ENCODE peak calls at places on chromosomes 1 and 21, in nine cellular contexts. Y is cardiac muscle cell, P is MM.1S, J is lower lobe of right lung, W is small intestine, L is suprapubic skin, O is PC-9, F is lung, X is aorta. U is an unnamed sample. For H3K4me1 and H3K36me3, the result is how much of the 10 kb centered on the place peaks cover.

GRCh38 chr1:28518745-28519341 is 13.0 kb downstream of the RCC1 start:
- DNase-seq in Y (peak), P (peak), J (no peak), W (peak), L (no peak), O (no peak), F (no peak), X (no peak), U (peak)

GRCh38 chr21:45537746-45538291 is 4.4 kb downstream of the SLC19A1 start:
- DNase-seq in Y (no peak), P (no peak), J (peak), W (no peak), L (peak), O (no peak), F (no peak), X (peak), U (no peak)

GRCh38 chr1:31725777-31726535 is 22.1 kb upstream of the COL16A1 start:
- DNase-seq in Y (no peak), P (peak), J (no peak), W (no peak), L (no peak), O (no peak), F (no peak), X (no peak), U (no peak)

GRCh38 chr1:231236938-231237337 is 4.1 kb upstream of the GNPAT start:
- DNase-seq in Y (no peak), P (no peak), J (no peak), W (no peak), L (no peak), O (no peak), F (no peak), X (no peak), U (no peak)

GRCh38 chr1:66550243-66550642 is 16.3 kb downstream of the SGIP1 start:
- DNase-seq in Y (no peak), P (no peak), J (no peak), W (no peak), L (no peak), O (no peak), F (no peak), X (no peak), U (no peak)

GRCh38 chr1:87642581-87643129 is 314.0 kb downstream of the LMO4 start:
- DNase-seq in Y (peak), P (peak), J (no peak), W (peak), L (no peak), O (no peak), F (no peak), X (no peak), U (no peak)

GRCh38 chr1:28470146-28470545 is 35.7 kb upstream of the RCC1 start:
- DNase-seq in Y (no peak), P (no peak), J (no peak), W (no peak), L (no peak), O (no peak), F (no peak), X (no peak), U (no peak)

GRCh38 chr1:225425211-225425786 is 2.5 kb downstream of the LBR start:
- DNase-seq in Y (peak), P (no peak), J (no peak), W (no peak), L (no peak), O (peak), F (no peak), X (no peak), U (no peak)

GRCh38 chr1:184387069-184387870 is 441 bp downstream of the C1orf21 start:
- DNase-seq in Y (peak), P (peak), J (peak), W (no peak), L (peak), O (peak), F (peak), X (peak), U (peak)

GRCh38 chr1:72229893-72230292 is 52.4 kb downstream of the NEGR1 start:
- DNase-seq in Y (peak), P (no peak), J (no peak), W (no peak), L (no peak), O (no peak), F (no peak), X (no peak), U (no peak)

GRCh38 chr21:38804617-38805281 is 980 bp upstream of the ETS2 start:
- DNase-seq in Y (peak), P (peak), J (peak), W (peak), L (peak), O (peak), F (peak), X (peak), U (no peak)

GRCh38 chr1:33306561-33307493 is 14.1 kb downstream of the A3GALT2 start:
- DNase-seq in Y (peak), P (no peak), J (peak), W (no peak), L (no peak), O (no peak), F (no peak), X (peak), U (no peak)

GRCh38 chr1:193538004-193538355 is 351.6 kb upstream of the B3GALT2 start:
- DNase-seq in Y (no peak), P (no peak), J (no peak), W (no peak), L (no peak), O (peak), F (no peak), X (no peak), U (no peak)

GRCh38 chr1:55894521-55894920 is 679.4 kb upstream of the USP24 start:
- DNase-seq in Y (peak), P (no peak), J (no peak), W (no peak), L (no peak), O (no peak), F (no peak), X (no peak), U (no peak)

GRCh38 chr21:34770581-34770980 is 101.8 kb downstream of the CLIC6 start:
- DNase-seq in Y (peak), P (no peak), J (no peak), W (no peak), L (no peak), O (no peak), F (no peak), X (no peak), U (no peak)

GRCh38 chr1:151849871-151850270 is 3.6 kb downstream of the THEM5 start:
- DNase-seq in Y (no peak), P (no peak), J (no peak), W (no peak), L (no peak), O (no peak), F (no peak), X (no peak), U (no peak)

GRCh38 chr1:34396042-34396441 is 219.3 kb downstream of the C1orf94 start:
- DNase-seq in Y (no peak), P (no peak), J (no peak), W (no peak), L (no peak), O (no peak), F (no peak), X (no peak), U (no peak)

GRCh38 chr1:233614173-233614742 is 352 bp downstream of the KCNK1 start:
- DNase-seq in Y (peak), P (peak), J (peak), W (peak), L (no peak), O (peak), F (no peak), X (peak), U (no peak)

GRCh38 chr1:229596961-229597699 is 28.8 kb downstream of the TAF5L start:
- DNase-seq in Y (peak), P (no peak), J (no peak), W (no peak), L (no peak), O (no peak), F (no peak), X (peak), U (no peak)

GRCh38 chr1:243568793-243569192 is 281.2 kb downstream of the AKT3 start:
- DNase-seq in Y (no peak), P (no peak), J (no peak), W (no peak), L (no peak), O (no peak), F (no peak), X (no peak), U (no peak)

GRCh38 chr1:27633640-27634165 is 1.3 kb downstream of the FGR start:
- DNase-seq in Y (no peak), P (no peak), J (no peak), W (no peak), L (no peak), O (no peak), F (no peak), X (no peak), U (no peak)

GRCh38 chr1:203065191-203065590 is 20.6 kb downstream of the MYOG start:
- DNase-seq in Y (no peak), P (no peak), J (no peak), W (no peak), L (no peak), O (no peak), F (no peak), X (no peak), U (no peak)
- H3K4me1 ChIP-seq in Y (under half), P (under half), J (under half), W (under half), L (under half), O (under half), F (under half), X (under half), U (under half)

GRCh38 chr1:228393811-228394570 is 12.6 kb downstream of the TRIM11 start:
- DNase-seq in Y (no peak), P (no peak), J (peak), W (no peak), L (peak), O (no peak), F (no peak), X (no peak), U (no peak)

GRCh38 chr1:228393268-228393699 is 13.4 kb downstream of the TRIM11 start:
- DNase-seq in Y (peak), P (no peak), J (peak), W (peak), L (peak), O (peak), F (no peak), X (no peak), U (no peak)

GRCh38 chr1:228396770-228397453 is 9.7 kb downstream of the TRIM11 start:
- DNase-seq in Y (no peak), P (no peak), J (peak), W (no peak), L (peak), O (no peak), F (no peak), X (no peak), U (no peak)

GRCh38 chr1:228392111-228392936 is 14.3 kb downstream of the TRIM11 start:
- DNase-seq in Y (no peak), P (no peak), J (peak), W (no peak), L (peak), O (no peak), F (no peak), X (no peak), U (no peak)

DNA sequence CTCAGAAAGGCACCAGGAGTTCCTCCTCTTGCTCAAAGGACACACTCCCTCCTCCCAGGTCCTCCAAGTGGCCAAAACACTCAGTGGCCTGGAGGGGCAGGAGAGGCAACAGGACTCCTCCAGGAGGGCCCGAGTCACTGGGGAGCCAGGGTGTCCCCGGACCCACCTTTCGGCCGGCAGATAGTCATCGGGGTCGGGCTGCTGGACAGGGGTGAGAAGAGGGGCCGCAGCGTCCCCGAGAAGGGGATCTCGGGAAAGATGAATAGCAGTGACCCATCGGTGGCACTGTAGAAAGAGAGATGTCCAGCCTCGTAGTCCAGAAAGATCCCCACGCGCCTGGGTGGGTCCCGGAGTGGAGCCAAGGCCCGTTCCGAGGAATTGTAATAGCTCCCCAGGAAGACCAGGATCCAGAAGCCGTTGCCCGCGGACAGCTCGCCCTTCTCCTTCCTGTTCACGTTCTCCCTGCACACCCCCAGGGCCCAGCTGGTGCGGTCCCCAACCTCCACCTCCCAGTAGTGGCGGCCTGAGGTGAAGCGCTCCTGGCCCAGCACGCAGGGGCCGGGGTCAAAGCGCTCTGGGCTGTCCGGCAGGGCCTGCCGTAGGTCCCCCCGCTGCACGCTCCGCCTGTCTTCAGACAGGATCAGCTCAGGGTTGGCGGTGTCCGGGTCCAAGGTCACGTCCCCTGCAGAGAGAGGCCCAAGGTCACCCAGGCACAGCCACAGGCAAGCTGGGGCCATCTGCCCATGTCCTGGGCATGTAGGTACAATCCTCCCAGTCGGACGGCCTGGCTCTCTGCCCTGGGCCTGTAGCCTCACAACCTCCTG is 11.9 kb downstream of the TRIM11 start:
- DNase-seq in Y (no peak), P (no peak), J (peak), W (no peak), L (peak), O (no peak), F (no peak), X (peak), U (no peak)
- H3K36me3 ChIP-seq in Y (under half), P (under half), J (half or more), W (under half), L (half or more), O (under half), F (under half), X (under half), U (half or more)

GRCh38 chr1:19204665-19205266 is 5.3 kb downstream of the UBR4 start:
- DNase-seq in Y (peak), P (no peak), J (no peak), W (no peak), L (no peak), O (no peak), F (no peak), X (no peak), U (no peak)

GRCh38 chr1:19206947-19207346 is 3.1 kb downstream of the UBR4 start:
- DNase-seq in Y (no peak), P (no peak), J (no peak), W (no peak), L (no peak), O (no peak), F (no peak), X (no peak), U (no peak)

GRCh38 chr1:19205845-19206244 is 4.2 kb downstream of the UBR4 start:
- DNase-seq in Y (no peak), P (no peak), J (no peak), W (no peak), L (no peak), O (no peak), F (no peak), X (no peak), U (no peak)

GRCh38 chr1:19203440-19203839 is 6.6 kb downstream of the UBR4 start:
- DNase-seq in Y (peak), P (no peak), J (no peak), W (peak), L (no peak), O (no peak), F (peak), X (no peak), U (no peak)

DNA sequence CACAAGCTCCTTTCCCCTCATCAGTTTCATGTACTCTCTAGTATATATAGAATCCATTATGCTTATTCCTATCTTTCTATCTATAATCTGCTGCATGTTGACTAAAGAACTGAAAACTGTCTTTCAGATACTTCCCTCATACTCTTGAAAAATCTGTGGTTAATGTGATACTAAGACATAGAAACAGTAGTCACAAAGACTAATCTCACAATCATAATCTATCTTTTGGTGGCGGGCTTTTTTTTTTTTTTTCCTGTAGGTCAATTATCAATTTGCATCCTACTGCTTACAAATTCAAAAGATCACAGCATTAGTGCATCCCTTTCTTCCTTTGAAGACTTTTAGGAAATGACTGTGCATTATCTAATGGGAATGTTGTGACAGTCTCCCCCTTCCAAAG is 4.7 kb downstream of the UBR4 start:
- DNase-seq in Y (no peak), P (peak), J (no peak), W (no peak), L (no peak), O (no peak), F (no peak), X (no peak), U (no peak)
- H3K4me1 ChIP-seq in Y (under half), P (under half), J (under half), W (under half), L (half or more), O (under half), F (under half), X (under half), U (half or more)

DNA sequence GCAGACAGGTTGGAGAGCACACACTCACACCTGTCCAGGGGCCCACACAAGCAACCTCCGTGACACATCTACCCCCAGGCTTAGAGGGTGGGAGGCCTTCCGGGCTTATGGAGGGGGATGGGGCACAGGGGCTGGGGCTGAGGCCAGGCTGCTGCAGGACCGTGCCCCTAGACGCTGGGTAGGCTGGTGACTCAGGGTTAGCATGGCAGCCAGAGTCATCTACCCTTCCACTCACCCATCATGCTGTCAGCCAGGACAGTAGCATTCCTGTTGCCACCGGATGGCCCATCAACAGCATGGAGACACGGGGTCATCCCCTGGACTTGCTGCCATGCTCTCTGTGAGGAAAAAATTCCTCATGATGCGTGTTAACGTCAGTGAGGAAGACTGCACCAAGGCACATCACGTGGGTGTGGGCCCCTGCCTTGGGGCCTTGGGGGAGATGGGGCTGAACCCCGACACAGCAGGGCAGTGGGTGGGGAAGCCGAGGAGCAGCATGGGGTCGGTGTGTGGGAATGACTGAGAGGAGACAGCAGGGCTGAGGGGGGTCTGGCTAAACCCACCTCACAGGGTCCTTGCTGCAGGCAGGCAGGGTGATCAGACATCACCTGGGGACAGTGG is 52.8 kb downstream of the WNT9A start:
- DNase-seq in Y (no peak), P (no peak), J (peak), W (no peak), L (peak), O (no peak), F (no peak), X (no peak), U (no peak)
- H3K36me3 ChIP-seq in Y (under half), P (under half), J (under half), W (under half), L (under half), O (under half), F (under half), X (under half), U (under half)

DNA sequence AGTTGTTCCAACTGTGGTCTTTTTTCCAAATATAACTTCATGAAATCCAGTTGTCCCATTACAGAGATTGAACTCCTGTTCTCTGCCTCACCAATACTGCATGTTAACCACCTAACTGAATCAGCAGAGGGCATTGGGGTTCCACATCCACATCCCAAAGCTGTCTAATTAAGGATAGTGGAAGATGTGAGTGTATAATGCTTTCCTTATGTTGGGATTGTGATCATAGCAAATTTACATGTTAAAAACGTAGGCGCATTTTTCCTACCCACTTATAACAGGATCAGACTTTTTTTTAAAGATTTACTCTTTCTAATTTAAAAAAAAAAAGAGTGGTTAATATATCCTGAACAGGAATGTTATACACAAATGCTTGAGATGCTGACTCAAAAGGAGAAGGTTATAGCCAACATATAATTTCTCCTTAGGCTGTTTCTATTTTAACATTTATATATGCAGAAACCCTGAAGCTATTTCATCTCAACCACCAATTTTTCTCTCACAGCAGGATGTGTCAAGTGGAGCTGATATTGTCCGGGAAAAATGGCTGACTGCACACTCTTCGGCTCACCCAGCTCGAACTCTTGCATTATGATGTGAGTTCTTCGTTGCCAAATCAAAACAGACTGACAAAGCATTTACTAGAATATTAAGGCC is 40.3 kb downstream of the RGS5 start:
- DNase-seq in Y (no peak), P (no peak), J (no peak), W (no peak), L (no peak), O (no peak), F (no peak), X (no peak), U (no peak)
- H3K4me1 ChIP-seq in Y (under half), P (under half), J (under half), W (under half), L (under half), O (under half), F (under half), X (under half), U (under half)

DNA sequence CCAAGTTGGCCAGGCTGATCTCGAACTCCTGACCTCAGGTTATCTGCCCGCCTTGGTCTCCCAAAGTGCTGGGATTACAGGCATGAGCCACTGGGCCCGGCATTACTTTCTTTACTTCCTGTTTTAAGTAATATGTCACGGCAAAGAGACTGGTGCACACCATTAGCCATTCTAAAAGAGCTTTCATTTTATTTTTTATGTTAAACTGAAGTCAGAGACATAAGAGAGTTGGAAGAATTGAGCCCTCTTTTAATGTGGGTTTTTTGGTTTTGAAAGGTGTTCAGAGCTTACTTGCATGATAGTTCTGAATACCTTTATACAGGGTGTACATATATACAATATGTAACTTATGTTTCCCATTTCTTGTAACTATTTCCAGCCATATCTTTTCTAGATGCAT is 14.3 kb downstream of the CENPF start:
- DNase-seq in Y (no peak), P (no peak), J (no peak), W (no peak), L (no peak), O (no peak), F (no peak), X (no peak), U (no peak)
- H3K36me3 ChIP-seq in Y (under half), P (under half), J (under half), W (under half), L (under half), O (half or more), F (under half), X (under half), U (under half)

GRCh38 chr1:16178596-16179497 is 23.0 kb upstream of the EPHA2 start:
- DNase-seq in Y (no peak), P (no peak), J (peak), W (peak), L (no peak), O (no peak), F (peak), X (no peak), U (no peak)
- H3K4me1 ChIP-seq in Y (under half), P (under half), J (half or more), W (under half), L (half or more), O (half or more), F (under half), X (under half), U (under half)

U was measured in CD4-positive, CD25-positive, alpha-beta regulatory T cell.